ENCODE peak calls at places on chromosomes 4 and X, in five cellular contexts. V is fibroblast of lung, P is left lung, G is HCT116, E is mesendoderm. L is an unnamed sample. For H3K27me3, the result is how much of the 10 kb centered on the place peaks cover.

GRCh38 chr4:5919044-5919443 is 26.2 kb upstream of the CRMP1 start:
- DNase-seq in V (no peak), P (no peak), G (no peak), E (no peak), L (no peak)

GRCh38 chr4:1133033-1133432 is 19.7 kb upstream of the RNF212 start:
- DNase-seq in V (no peak), P (no peak), G (no peak), E (no peak), L (no peak)

GRCh38 chrX:85379174-85379907 is at the start of gene POF1B:
- DNase-seq in V (no peak), P (no peak), G (no peak), E (peak), L (no peak)

GRCh38 chr4:151117371-151117962 is 18.0 kb downstream of the RPS3A start:
- DNase-seq in V (peak), P (no peak), G (peak), E (peak), L (no peak)

GRCh38 chr4:1644906-1645657 is 39.0 kb downstream of the FAM53A start:
- DNase-seq in V (peak), P (peak), G (no peak), E (peak), L (peak)

GRCh38 chrX:10617964-10618342 is 2.4 kb downstream of the MID1 start:
- DNase-seq in V (no peak), P (no peak), G (no peak), E (no peak), L (no peak)

GRCh38 chr4:101938836-101939235 is 148.3 kb downstream of the BANK1 start:
- DNase-seq in V (no peak), P (no peak), G (no peak), E (no peak), L (no peak)

GRCh38 chrX:18537068-18537467 is 111.7 kb downstream of the CDKL5 start:
- DNase-seq in V (no peak), P (no peak), G (no peak), E (no peak), L (no peak)

GRCh38 chr4:129162450-129162849 is 66.5 kb downstream of the C4orf33 start:
- DNase-seq in V (no peak), P (no peak), G (no peak), E (no peak), L (no peak)

GRCh38 chr4:130197946-130198345 is 1102.0 kb downstream of the C4orf33 start:
- DNase-seq in V (no peak), P (no peak), G (no peak), E (no peak), L (no peak)

GRCh38 chrX:10033360-10034007 is 66.3 kb downstream of the CLDN34 start:
- DNase-seq in V (no peak), P (no peak), G (no peak), E (no peak), L (no peak)

GRCh38 chr4:185019451-185020292 is 1.4 kb downstream of the HELT start:
- DNase-seq in V (no peak), P (no peak), G (no peak), E (peak), L (no peak)

GRCh38 chr4:98566491-98567008 is 91.9 kb downstream of the TSPAN5 start:
- DNase-seq in V (peak), P (no peak), G (no peak), E (peak), L (no peak)

GRCh38 chr4:40199179-40199670 is 2.4 kb downstream of the RHOH start:
- DNase-seq in V (no peak), P (no peak), G (no peak), E (no peak), L (no peak)

GRCh38 chrX:74931214-74931613 is 6.0 kb upstream of the NEXMIF start:
- DNase-seq in V (no peak), P (no peak), G (no peak), E (peak), L (no peak)

GRCh38 chr4:81314196-81314896 is 99.3 kb upstream of the PRKG2 start:
- DNase-seq in V (peak), P (no peak), G (no peak), E (no peak), L (no peak)

GRCh38 chr4:2254665-2255500 is 7.0 kb downstream of the MXD4 start:
- DNase-seq in V (no peak), P (peak), G (no peak), E (no peak), L (peak)

GRCh38 chr4:174136013-174136412 is 147.5 kb downstream of the FBXO8 start:
- DNase-seq in V (peak), P (no peak), G (no peak), E (peak), L (no peak)

GRCh38 chrX:100979881-100980607 is 10.5 kb downstream of the ARL13A start:
- DNase-seq in V (no peak), P (no peak), G (no peak), E (no peak), L (no peak)

GRCh38 chr4:21467551-21467950 is 481.0 kb downstream of the KCNIP4 start:
- DNase-seq in V (no peak), P (no peak), G (no peak), E (no peak), L (no peak)

GRCh38 chr4:6988016-6988715 is 55.0 kb upstream of the TADA2B start:
- DNase-seq in V (no peak), P (no peak), G (no peak), E (no peak), L (no peak)

GRCh38 chr4:169100656-169101055 is 90.6 kb upstream of the CBR4 start:
- DNase-seq in V (no peak), P (no peak), G (no peak), E (peak), L (no peak)

GRCh38 chrX:47991263-47992092 is 12.3 kb downstream of the ZNF182 start:
- DNase-seq in V (peak), P (no peak), G (no peak), E (no peak), L (no peak)

GRCh38 chrX:133365886-133366611 is 49.2 kb downstream of the GPC4 start:
- DNase-seq in V (no peak), P (no peak), G (no peak), E (peak), L (no peak)

GRCh38 chr4:153634737-153635353 is 49.2 kb upstream of the TLR2 start:
- DNase-seq in V (peak), P (no peak), G (no peak), E (peak), L (no peak)

GRCh38 chr4:28639747-28640146 is 1779.1 kb downstream of the STIM2 start:
- DNase-seq in V (no peak), P (no peak), G (no peak), E (no peak), L (no peak)

GRCh38 chr4:978957-979701 is 5.8 kb upstream of the DGKQ start:
- DNase-seq in V (peak), P (peak), G (no peak), E (peak), L (no peak)

GRCh38 chrX:153778684-153779101 is 2.1 kb upstream of the SRPK3 start:
- DNase-seq in V (no peak), P (peak), G (no peak), E (no peak), L (peak)

GRCh38 chr4:108060164-108060563 is 70.5 kb downstream of the HADH start:
- DNase-seq in V (peak), P (no peak), G (peak), E (peak), L (no peak)

GRCh38 chr4:72128741-72129140 is 96.9 kb downstream of the NPFFR2 start:
- DNase-seq in V (no peak), P (no peak), G (no peak), E (no peak), L (no peak)

GRCh38 chr4:38314663-38315062 is 349.3 kb upstream of the KLF3 start:
- DNase-seq in V (no peak), P (no peak), G (no peak), E (no peak), L (no peak)

GRCh38 chrX:148298737-148299136 is 201.7 kb upstream of the AFF2 start:
- DNase-seq in V (no peak), P (no peak), G (no peak), E (no peak), L (no peak)

GRCh38 chr4:48047421-48047844 is 30.9 kb downstream of the NIPAL1 start:
- DNase-seq in V (no peak), P (no peak), G (no peak), E (no peak), L (no peak)

GRCh38 chr4:145732416-145732815 is 52.5 kb downstream of the C4orf51 start:
- DNase-seq in V (no peak), P (no peak), G (no peak), E (no peak), L (no peak)

GRCh38 chrX:155747520-155747919 is 133.6 kb upstream of the VAMP7 start:
- DNase-seq in V (no peak), P (no peak), G (no peak), E (no peak), L (peak)

GRCh38 chr4:119587796-119588195 is 40.8 kb downstream of the PDE5A start:
- DNase-seq in V (no peak), P (no peak), G (no peak), E (peak), L (no peak)

GRCh38 chrX:132751043-132751690 is 207.3 kb downstream of the HS6ST2 start:
- DNase-seq in V (no peak), P (no peak), G (no peak), E (peak), L (no peak)

GRCh38 chr4:187017156-187017555 is 293.5 kb upstream of the FAT1 start:
- DNase-seq in V (no peak), P (no peak), G (no peak), E (peak), L (no peak)

GRCh38 chr4:13526658-13527057 is 17.6 kb downstream of the NKX3-2 start:
- DNase-seq in V (no peak), P (no peak), G (no peak), E (no peak), L (no peak)

GRCh38 chr4:13528823-13529129 is 15.5 kb downstream of the NKX3-2 start:
- DNase-seq in V (no peak), P (no peak), G (no peak), E (no peak), L (no peak)

GRCh38 chr4:13525606-13526281 is 18.6 kb downstream of the NKX3-2 start:
- DNase-seq in V (no peak), P (no peak), G (no peak), E (no peak), L (no peak)

GRCh38 chr4:13527983-13528822 is 16.1 kb downstream of the NKX3-2 start:
- DNase-seq in V (no peak), P (peak), G (no peak), E (peak), L (no peak)

GRCh38 chr4:13527192-13527982 is 16.9 kb downstream of the NKX3-2 start:
- DNase-seq in V (no peak), P (peak), G (no peak), E (no peak), L (no peak)
- H3K27me3 ChIP-seq in V (half or more), P (half or more), G (under half), E (half or more), L (under half)

GRCh38 chrX:41984628-41985027 is 61.3 kb upstream of the CASK start:
- DNase-seq in V (no peak), P (no peak), G (peak), E (no peak), L (no peak)
- H3K27ac ChIP-seq in V (no peak), P (no peak), G (no peak), E (no peak), L (no peak)

DNA sequence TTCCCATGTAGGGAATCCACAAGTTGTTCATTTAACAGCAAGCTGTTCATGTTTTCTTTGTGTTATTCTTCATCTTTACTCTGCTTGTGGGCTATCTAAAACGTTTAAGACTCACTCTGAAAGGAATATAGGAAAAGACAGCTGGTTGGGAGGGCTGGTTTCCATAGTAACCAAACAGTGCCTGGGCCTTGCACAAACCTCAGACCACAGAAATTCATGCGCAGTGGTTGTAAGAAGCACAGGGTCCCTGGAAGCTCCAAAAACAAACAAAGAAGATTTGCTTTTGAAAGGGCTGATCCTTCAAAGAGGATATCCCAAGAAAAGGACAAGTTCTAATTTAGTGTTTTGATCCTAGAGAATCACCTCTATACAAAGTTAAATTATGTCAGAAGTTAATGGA is 7.8 kb downstream of the SERTM2 start:
- DNase-seq in V (peak), P (no peak), G (no peak), E (peak), L (no peak)
- H3K27me3 ChIP-seq in V (under half), P (under half), G (under half), E (under half), L (under half)

DNA sequence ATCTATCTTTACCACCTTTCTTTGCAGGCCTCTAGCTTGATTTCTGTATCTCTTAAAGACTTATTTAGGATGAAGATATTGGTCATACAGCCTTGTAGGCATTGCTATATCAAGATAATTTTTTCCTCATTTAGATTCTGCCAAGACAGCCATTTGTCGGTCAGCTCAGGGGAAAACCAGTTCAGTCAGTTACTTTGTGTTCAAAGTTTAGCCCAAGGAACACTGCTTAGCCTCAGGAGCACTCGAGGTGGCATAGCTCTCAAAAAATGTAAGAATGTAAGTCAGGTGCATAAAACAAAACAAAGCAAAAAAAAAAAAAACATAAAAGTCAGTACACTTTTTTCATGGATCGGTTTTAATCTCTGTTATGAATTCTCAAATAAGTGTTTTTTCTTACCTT is 43.4 kb downstream of the NRK start:
- DNase-seq in V (no peak), P (no peak), G (no peak), E (no peak), L (no peak)
- H3K27ac ChIP-seq in V (no peak), P (no peak), G (no peak), E (no peak), L (no peak)

DNA sequence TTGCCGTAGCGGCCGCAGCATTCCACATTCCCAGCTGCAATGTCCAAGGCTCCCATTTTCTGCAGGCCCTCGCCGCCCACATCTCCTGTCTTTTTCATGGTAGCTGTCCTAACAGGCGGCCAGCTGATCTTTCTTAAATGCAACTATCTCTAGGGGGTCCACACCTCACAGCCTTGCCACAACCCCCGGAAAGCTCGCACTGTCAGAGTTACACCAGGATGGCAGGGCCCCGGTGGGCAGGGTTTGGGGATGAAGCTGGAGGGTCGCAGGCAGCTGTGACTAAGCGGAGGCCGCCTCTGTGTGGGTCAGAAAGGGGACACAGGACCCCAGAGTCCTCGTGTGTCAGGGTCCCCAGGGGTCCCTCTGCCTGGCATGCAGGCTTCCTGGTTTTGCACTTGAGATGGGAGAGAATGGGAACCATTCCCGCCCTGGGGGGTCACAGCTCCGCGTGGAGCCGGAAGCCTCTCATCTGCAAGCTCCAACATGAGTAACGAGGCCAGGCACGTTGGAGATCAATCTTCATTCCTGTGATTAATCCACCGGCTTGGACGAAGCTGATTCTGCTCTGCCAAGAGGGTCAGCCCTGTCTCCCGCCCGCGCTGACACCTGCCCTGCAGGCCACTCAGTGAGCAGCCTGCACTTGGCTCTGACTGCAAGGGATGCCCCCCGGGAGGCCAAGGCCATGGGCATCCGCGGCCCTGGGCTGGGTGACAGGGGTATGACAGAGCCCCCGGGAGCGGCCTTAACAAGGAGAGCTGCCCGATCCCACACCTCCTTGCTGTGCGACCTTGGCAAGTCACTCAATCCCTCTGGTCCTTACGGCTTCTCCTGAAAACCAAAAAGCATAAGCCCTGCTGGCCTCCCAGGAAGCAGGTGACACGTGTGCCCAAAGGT is 97.9 kb downstream of the ADRA2C start:
- DNase-seq in V (no peak), P (peak), G (no peak), E (no peak), L (peak)
- H3K27me3 ChIP-seq in V (under half), P (under half), G (under half), E (under half), L (under half)

DNA sequence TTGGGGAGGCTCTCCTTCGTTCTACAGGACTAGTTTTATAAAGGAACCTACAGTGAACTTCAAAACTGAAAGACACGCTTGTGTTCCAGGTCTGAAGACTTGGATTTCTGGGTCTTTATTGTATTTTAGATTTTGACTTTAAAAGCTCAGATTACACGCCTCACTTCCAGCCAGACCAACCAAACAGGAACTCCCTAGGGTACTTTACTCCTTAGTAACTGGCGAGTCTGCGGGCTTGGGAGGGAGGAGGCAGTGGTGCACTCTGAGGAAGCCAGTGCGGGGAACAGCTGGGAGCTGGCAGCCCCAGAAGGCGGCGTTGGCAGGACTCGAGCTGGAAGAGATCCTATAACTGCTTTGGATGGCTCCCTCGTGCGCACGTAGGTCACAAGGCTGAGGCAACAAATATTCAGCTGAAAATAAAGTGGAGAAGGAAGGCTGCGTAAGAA is 388 bp upstream of the PHKA1 start:
- DNase-seq in V (peak), P (peak), G (peak), E (peak), L (peak)
- H3K27ac ChIP-seq in V (peak), P (peak), G (peak), E (peak), L (peak)

GRCh38 chrX:24879679-24880078 is 136.1 kb downstream of the ARX start:
- DNase-seq in V (no peak), P (no peak), G (no peak), E (no peak), L (no peak)

GRCh38 chrX:24874604-24875247 is 141.0 kb downstream of the ARX start:
- DNase-seq in V (no peak), P (no peak), G (no peak), E (peak), L (no peak)

GRCh38 chrX:24877854-24878650 is 137.7 kb downstream of the ARX start:
- DNase-seq in V (no peak), P (no peak), G (no peak), E (no peak), L (no peak)

DNA sequence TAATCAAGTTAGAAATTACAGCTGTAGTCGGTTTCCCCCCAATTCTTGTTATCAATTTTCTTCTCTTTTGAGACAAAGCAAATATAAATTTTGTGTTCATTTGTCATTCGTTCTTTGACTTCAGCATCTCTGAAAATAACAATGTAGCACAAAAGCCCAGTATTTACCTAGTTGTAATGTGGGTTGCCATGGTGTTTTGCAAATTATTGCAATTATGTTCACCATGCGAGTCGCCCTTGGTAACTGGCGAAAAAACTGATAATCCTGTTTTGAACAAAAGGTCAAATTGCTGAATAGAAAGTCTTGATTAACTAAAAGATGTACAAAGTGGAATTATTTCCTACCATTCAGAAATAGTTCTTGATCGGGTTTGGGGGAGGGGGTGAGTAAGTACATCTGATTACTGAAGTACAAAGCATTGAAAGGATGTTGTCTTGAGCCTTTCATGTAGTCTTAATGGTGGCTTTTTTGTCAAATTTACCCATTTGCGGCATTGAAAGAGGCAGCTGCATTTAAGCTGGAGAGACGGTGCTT is 138.9 kb downstream of the ARX start:
- DNase-seq in V (no peak), P (no peak), G (no peak), E (no peak), L (no peak)
- H3K27me3 ChIP-seq in V (under half), P (under half), G (under half), E (under half), L (under half)

GRCh38 chr4:117326091-117326490 is 240.7 kb upstream of the TRAM1L1 start:
- DNase-seq in V (no peak), P (no peak), G (no peak), E (no peak), L (no peak)
- H3K27ac ChIP-seq in V (no peak), P (no peak), G (no peak), E (no peak), L (no peak)

GRCh38 chr4:139975830-139976272 is 178.1 kb downstream of the MAML3 start:
- DNase-seq in V (peak), P (no peak), G (no peak), E (no peak), L (no peak)
- H3K27me3 ChIP-seq in V (under half), P (under half), G (under half), E (under half), L (under half)

L was measured in psoas muscle.